ENCODE peak calls at places on chromosomes 2 and 18, in four cellular contexts. K is PC-9, R is breast epithelium, I is cardiac muscle cell. F is an unnamed sample.

GRCh38 chr2:42979416-42979869 is 187.1 kb upstream of the HAAO start:
- DNase-seq in K (no peak), I (no peak), R (no peak), F (no peak)

GRCh38 chr2:28610583-28611201 is 114.8 kb downstream of the PLB1 start:
- DNase-seq in K (peak; percentile 91), I (peak; percentile 70), R (peak; percentile 51), F (peak; percentile 82)

GRCh38 chr2:69547984-69548715 is 95.4 kb downstream of the AAK1 start:
- DNase-seq in R (no peak), I (peak; percentile 38), K (no peak), F (no peak)

GRCh38 chr2:241108271-241109209 is 6.5 kb upstream of the MTERF4 start:
- DNase-seq in I (no peak), K (no peak), R (no peak), F (no peak)

GRCh38 chr18:68596016-68596415 is 118.9 kb downstream of the TMX3 start:
- DNase-seq in R (no peak), K (no peak), I (no peak), F (no peak)

GRCh38 chr18:14971461-14972185 is 223.7 kb downstream of the ANKRD30B start:
- DNase-seq in I (no peak), K (peak; percentile 27), R (no peak), F (no peak)

GRCh38 chr18:21100141-21100540 is 11.5 kb downstream of the ROCK1 start:
- DNase-seq in I (peak; percentile 56), R (no peak), K (no peak), F (no peak)

GRCh38 chr2:57842531-57842930 is 204.1 kb upstream of the VRK2 start:
- DNase-seq in R (no peak), I (peak; percentile 1), K (no peak), F (no peak)

GRCh38 chr2:18752022-18752493 is 162.7 kb upstream of the NT5C1B start:
- DNase-seq in R (no peak), K (no peak), I (peak; percentile 42), F (no peak)

GRCh38 chr2:191198271-191198670 is 46.9 kb upstream of the MYO1B start:
- DNase-seq in R (no peak), I (no peak), K (no peak), F (no peak)

GRCh38 chr18:75854174-75854573 is 426.7 kb upstream of the SMIM21 start:
- DNase-seq in I (no peak), R (no peak), K (peak; percentile 3), F (no peak)

GRCh38 chr18:57080479-57080878 is 66.4 kb upstream of the BOD1L2 start:
- DNase-seq in K (no peak), I (no peak), R (no peak), F (no peak)

GRCh38 chr2:151030663-151031230 is 230.9 kb downstream of the RBM43 start:
- DNase-seq in K (no peak), I (no peak), R (no peak), F (no peak)

GRCh38 chr2:127942002-127942401 is 56.2 kb upstream of the AMMECR1L start:
- DNase-seq in K (no peak), R (no peak), I (peak; percentile 4), F (no peak)

GRCh38 chr2:127847926-127848325 is 10.0 kb downstream of the POLR2D start:
- DNase-seq in K (no peak), R (no peak), I (no peak), F (no peak)

GRCh38 chr2:181742908-181743722 is 62.8 kb upstream of the NEUROD1 start:
- DNase-seq in R (no peak), K (peak; percentile 50), I (peak; percentile 76), F (peak; percentile 11)

GRCh38 chr2:235594964-235595363 is 101.1 kb downstream of the AGAP1 start:
- DNase-seq in K (no peak), I (no peak), R (no peak), F (no peak)

GRCh38 chr18:44627245-44627644 is 53.4 kb upstream of the SETBP1 start:
- DNase-seq in R (no peak), I (peak; percentile 76), K (no peak), F (no peak)

GRCh38 chr2:25587361-25587760 is 86.0 kb downstream of the DTNB start:
- DNase-seq in I (peak; percentile 40), K (peak; percentile 5), R (no peak), F (peak; percentile 1)

GRCh38 chr2:165083326-165083725 is 120.5 kb downstream of the SCN3A start:
- DNase-seq in R (no peak), K (no peak), I (no peak), F (no peak)

GRCh38 chr2:127070221-127070620 is 36.7 kb downstream of the BIN1 start:
- DNase-seq in R (no peak), K (no peak), I (no peak), F (no peak)

GRCh38 chr2:128379021-128380005 is 60.6 kb upstream of the HS6ST1 start:
- DNase-seq in I (peak; percentile 100), R (peak; percentile 82), K (no peak), F (peak; percentile 24)

GRCh38 chr2:173941567-173941966 is 23.6 kb downstream of the SP3 start:
- DNase-seq in K (no peak), R (no peak), I (no peak), F (no peak)

GRCh38 chr2:173947131-173947530 is 18.0 kb downstream of the SP3 start:
- DNase-seq in K (no peak), R (no peak), I (peak; percentile 48), F (no peak)

GRCh38 chr2:173943139-173943538 is 22.0 kb downstream of the SP3 start:
- DNase-seq in R (no peak), I (no peak), K (no peak), F (no peak)

GRCh38 chr2:173940208-173941020 is 24.8 kb downstream of the SP3 start:
- DNase-seq in K (no peak), I (no peak), R (no peak), F (no peak)

GRCh38 chr2:173943738-173944137 is 21.4 kb downstream of the SP3 start:
- DNase-seq in R (no peak), I (no peak), K (no peak), F (no peak)
- H3K27ac ChIP-seq in R (no peak overlapping the region), I (no peak overlapping the region), K (peak overlapping the region; percentile 43), F (no peak overlapping the region)

DNA sequence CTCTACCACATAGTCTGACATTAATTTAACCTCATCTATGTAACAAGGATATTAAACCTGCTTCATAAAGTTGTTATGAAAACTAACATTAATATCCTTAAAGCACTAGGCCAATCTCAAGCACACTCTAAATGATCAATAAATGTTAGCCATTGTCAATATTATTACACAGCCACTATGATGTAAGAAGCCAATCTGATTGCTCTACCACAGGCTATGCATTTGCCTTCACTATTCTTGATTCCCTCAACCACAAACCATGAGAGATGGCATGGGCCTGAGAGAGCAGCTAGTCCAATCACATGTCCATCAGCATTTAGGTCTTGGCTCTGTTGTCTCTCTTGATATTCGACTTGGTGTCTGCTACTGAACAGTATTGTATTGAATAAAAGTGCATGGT is 4.2 kb downstream of the SLC25A12 start:
- DNase-seq in I (no peak), R (no peak), K (no peak), F (no peak)
- H3K4me3 ChIP-seq in I (no peak overlapping the region), R (no peak overlapping the region), K (no peak overlapping the region), F (no peak overlapping the region)

DNA sequence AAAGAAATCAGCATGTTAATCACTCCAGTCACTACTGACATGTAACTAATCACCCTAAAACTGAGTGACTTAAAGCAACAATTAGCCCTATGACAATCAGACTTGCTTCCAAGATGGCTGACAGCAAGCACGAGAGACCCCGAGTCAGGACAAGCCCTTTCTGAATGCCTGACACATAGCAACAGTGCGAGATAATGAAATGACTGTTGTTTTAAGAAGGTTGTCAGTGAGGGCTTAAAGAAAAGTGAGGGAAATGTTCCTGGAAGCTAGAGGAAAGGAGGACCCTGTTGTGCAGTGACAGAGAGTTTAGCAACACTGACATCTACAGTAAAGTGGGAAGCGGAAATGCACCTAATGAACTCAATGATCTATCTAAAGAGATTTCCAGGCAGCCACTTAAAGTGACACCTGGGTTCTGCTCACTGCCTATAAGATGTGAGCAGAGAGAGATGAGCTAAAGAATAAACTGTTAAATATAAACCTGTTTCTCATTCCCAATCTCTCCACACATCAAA is 163.1 kb downstream of the STK39 start:
- DNase-seq in K (no peak), R (no peak), I (no peak), F (no peak)
- TF ChIP-seq CTCF in K (no peak), R (no peak), I (no peak), F (no peak)

DNA sequence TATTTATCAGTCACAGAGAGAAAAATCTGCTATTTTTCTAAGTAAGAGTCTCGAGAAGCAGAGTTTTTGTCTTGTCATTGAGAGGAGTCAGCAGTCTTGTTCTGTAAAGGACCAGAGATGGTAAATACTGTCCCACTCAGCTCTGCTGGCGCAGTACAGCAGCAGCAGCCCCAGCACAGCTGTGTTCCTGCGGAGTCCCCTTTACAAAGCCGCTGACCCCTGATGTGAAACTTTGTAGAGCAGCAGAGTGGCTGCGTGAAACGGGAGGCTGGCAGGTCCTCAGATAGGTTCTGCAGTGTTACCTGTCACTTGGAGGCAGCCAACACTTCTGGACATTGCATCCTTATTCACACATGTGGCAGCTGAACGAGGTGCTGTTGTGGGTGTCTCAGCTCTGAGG is 45.2 kb downstream of the TMEM185B start:
- DNase-seq in K (no peak), I (no peak), R (no peak), F (no peak)
- H3K27ac ChIP-seq in K (no peak overlapping the region), I (no peak overlapping the region), R (no peak overlapping the region), F (no peak overlapping the region)

GRCh38 chr2:239468491-239469017 is 67.7 kb upstream of the HDAC4 start:
- DNase-seq in R (no peak), K (no peak), I (no peak), F (no peak)

GRCh38 chr2:239466755-239467271 is 66.0 kb upstream of the HDAC4 start:
- DNase-seq in K (no peak), R (no peak), I (no peak), F (no peak)

GRCh38 chr2:239467956-239468490 is 67.2 kb upstream of the HDAC4 start:
- DNase-seq in R (no peak), K (no peak), I (no peak), F (no peak)

GRCh38 chr2:239466046-239466754 is 65.4 kb upstream of the HDAC4 start:
- DNase-seq in I (no peak), R (no peak), K (no peak), F (no peak)

GRCh38 chr2:239467281-239467955 is 66.6 kb upstream of the HDAC4 start:
- DNase-seq in R (no peak), K (no peak), I (no peak), F (no peak)
- H3K4me3 ChIP-seq in R (no peak overlapping the region), K (no peak overlapping the region), I (no peak overlapping the region), F (no peak overlapping the region)

DNA sequence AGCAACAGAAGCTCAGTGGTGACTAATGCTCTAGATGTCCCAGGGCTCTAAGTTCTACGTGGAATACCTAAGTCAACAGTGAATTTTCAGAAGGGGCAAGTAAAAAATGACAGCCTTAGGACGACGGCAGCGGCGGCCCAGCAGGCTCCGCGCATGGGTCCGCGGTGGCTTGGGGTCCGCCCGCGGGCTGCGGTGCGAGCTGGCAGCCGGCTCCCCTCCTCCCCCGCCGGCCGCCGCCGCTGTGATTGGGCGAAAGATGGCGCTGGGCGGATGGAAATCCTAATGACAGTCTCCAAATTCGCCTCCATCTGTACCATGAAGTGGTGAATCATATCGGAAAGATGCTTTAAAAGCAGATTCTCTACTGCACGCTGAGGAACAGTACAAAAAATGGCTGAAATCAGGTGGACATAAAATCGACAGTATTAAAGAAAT is 74.7 kb downstream of the HNRNPLL start:
- DNase-seq in R (no peak), I (peak; percentile 64), K (peak; percentile 22), F (no peak)
- TF ChIP-seq CTCF in R (no peak), I (peak; percentile 11), K (no peak), F (no peak)

GRCh38 chr18:58313491-58314032 is 269.5 kb downstream of the NEDD4L start:
- DNase-seq in I (no peak), K (no peak), R (no peak), F (no peak)
- H3K27ac ChIP-seq in I (no peak overlapping the region), K (peak overlapping the region; percentile 45), R (peak overlapping the region; percentile 44), F (no peak overlapping the region)

F was measured in AG04450.